ENCODE peak calls at places on chromosomes 7 and 10, in five cellular contexts. S is NCI-H1092, Y is Daoy, J is brain microvascular endothelial cell, Z is stromal cell of bone marrow. N is an unnamed sample.

GRCh38 chr10:76333801-76334200 is 902.4 kb downstream of the LRMDA start:
- DNase-seq in S (no peak), J (no peak), Z (no peak), Y (no peak), N (no peak)

GRCh38 chr7:151057038-151057736 is 510 bp downstream of the CDK5 start:
- DNase-seq in S (no peak), J (no peak), Y (no peak), Z (no peak), N (no peak)

GRCh38 chr7:36794689-36795088 is 70.4 kb upstream of the AOAH start:
- DNase-seq in Y (peak), S (peak), Z (no peak), J (no peak), N (peak)

GRCh38 chr10:131571346-131571745 is 259.8 kb upstream of the TCERG1L start:
- DNase-seq in J (no peak), S (no peak), Y (no peak), Z (no peak), N (no peak)

GRCh38 chr7:30181211-30181610 is 46.4 kb downstream of the MTURN start:
- DNase-seq in Y (no peak), Z (no peak), J (no peak), S (no peak), N (no peak)

GRCh38 chr10:24128066-24128751 is 80.7 kb upstream of the KIAA1217 start:
- DNase-seq in Y (no peak), J (no peak), Z (no peak), S (no peak), N (no peak)

GRCh38 chr7:100867040-100867795 is at the start of gene TRIP6:
- DNase-seq in Z (peak), Y (peak), S (no peak), J (peak), N (no peak)

GRCh38 chr7:46707973-46708372 is 786.9 kb upstream of the IGFBP3 start:
- DNase-seq in J (no peak), Z (no peak), S (no peak), Y (peak), N (no peak)

GRCh38 chr7:53657586-53657985 is 622.2 kb downstream of the POM121L12 start:
- DNase-seq in Y (no peak), Z (no peak), S (no peak), J (no peak), N (no peak)

GRCh38 chr7:51102828-51103227 is 213.8 kb downstream of the COBL start:
- DNase-seq in S (no peak), Y (peak), Z (peak), J (peak), N (no peak)

GRCh38 chr10:97640868-97641811 is 669 bp downstream of the PI4K2A start:
- DNase-seq in Y (peak), J (peak), Z (peak), S (no peak), N (no peak)

GRCh38 chr7:36368496-36368895 is 21.2 kb upstream of the ANLN start:
- DNase-seq in Y (no peak), Z (no peak), S (no peak), J (no peak), N (no peak)

GRCh38 chr10:22682237-22683192 is 31.9 kb downstream of the PIP4K2A start:
- DNase-seq in J (peak), Y (peak), S (no peak), Z (no peak), N (no peak)

GRCh38 chr10:114547056-114547455 is 111.0 kb downstream of the ABLIM1 start:
- DNase-seq in Y (no peak), J (no peak), S (no peak), Z (no peak), N (no peak)

GRCh38 chr7:26609082-26609481 is 255.3 kb downstream of the SKAP2 start:
- DNase-seq in Y (no peak), J (no peak), Z (no peak), S (no peak), N (no peak)

GRCh38 chr10:98994030-98994429 is 241.6 kb downstream of the HPSE2 start:
- DNase-seq in Y (no peak), Z (no peak), S (no peak), J (no peak), N (no peak)

GRCh38 chr10:28733245-28733644 is 55.9 kb downstream of the BAMBI start:
- DNase-seq in S (no peak), Z (no peak), Y (no peak), J (no peak), N (no peak)

GRCh38 chr10:381805-382204 is 246.6 kb downstream of the ZMYND11 start:
- DNase-seq in J (no peak), Z (no peak), Y (no peak), S (no peak), N (no peak)

GRCh38 chr7:135199439-135199838 is 11.9 kb downstream of the WDR91 start:
- DNase-seq in S (no peak), J (no peak), Z (no peak), Y (no peak), N (no peak)

GRCh38 chr10:124573726-124574455 is 112.3 kb downstream of the LHPP start:
- DNase-seq in J (no peak), S (no peak), Y (no peak), Z (no peak), N (no peak)

GRCh38 chr10:86752311-86752710 is 4.1 kb upstream of the BMPR1A start:
- DNase-seq in Z (no peak), J (no peak), Y (no peak), S (no peak), N (no peak)

GRCh38 chr7:155343150-155343549 is 45.5 kb downstream of the INSIG1 start:
- DNase-seq in S (no peak), Y (no peak), J (no peak), Z (no peak), N (no peak)

GRCh38 chr7:111363099-111363498 is 199.2 kb downstream of the IMMP2L start:
- DNase-seq in Y (no peak), J (peak), S (no peak), Z (no peak), N (no peak)

GRCh38 chr10:32327364-32327691 is 19.6 kb downstream of the EPC1 start:
- DNase-seq in Z (no peak), Y (no peak), S (no peak), J (no peak), N (no peak)

N was measured in NCI-H2081 treated with DMSO at 0.1 percent for 48 hours.